ENCODE peak calls at places on chromosomes 11 and 22, in five cellular contexts. D, C, A, W and O are unnamed samples.

GRCh38 chr11:116533186-116533825 is 239.5 kb downstream of the BUD13 start:
- DNase-seq in D (no peak), C (no peak), A (no peak), W (no peak), O (no peak)

GRCh38 chr22:41052661-41053490 is 39.5 kb upstream of the EP300 start:
- DNase-seq in D (no peak), C (no peak), A (peak), W (peak), O (peak)

GRCh38 chr11:6353367-6353987 is 33.2 kb upstream of the CAVIN3 start:
- DNase-seq in D (peak), C (no peak), A (peak), W (peak), O (peak)

GRCh38 chr22:20600137-20600673 is 92.8 kb downstream of the MED15 start:
- DNase-seq in D (no peak), C (no peak), A (no peak), W (no peak), O (no peak)

GRCh38 chr11:44315947-44316387 is 6.0 kb upstream of the ALX4 start:
- DNase-seq in D (no peak), C (no peak), A (no peak), W (no peak), O (peak)

GRCh38 chr11:95426823-95427462 is 195.9 kb upstream of the SESN3 start:
- DNase-seq in D (no peak), C (no peak), A (no peak), W (no peak), O (no peak)

GRCh38 chr22:35399114-35399677 is 744 bp upstream of the MCM5 start:
- DNase-seq in D (no peak), C (no peak), A (no peak), W (peak), O (no peak)

GRCh38 chr11:102730036-102730815 is 5.5 kb upstream of the MMP8 start:
- DNase-seq in D (no peak), C (peak), A (peak), W (no peak), O (peak)

GRCh38 chr11:110907629-110908028 is 195.4 kb upstream of the ARHGAP20 start:
- DNase-seq in D (no peak), C (peak), A (peak), W (peak), O (peak)

GRCh38 chr11:72430743-72431570 is 3.4 kb downstream of the CLPB start:
- DNase-seq in D (peak), C (no peak), A (peak), W (peak), O (peak)

GRCh38 chr22:29670615-29671014 is 49.2 kb upstream of the CABP7 start:
- DNase-seq in D (no peak), C (no peak), A (no peak), W (no peak), O (no peak)

GRCh38 chr11:73173755-73174494 is 31.8 kb upstream of the FCHSD2 start:
- DNase-seq in D (no peak), C (no peak), A (no peak), W (no peak), O (no peak)